ENCODE peak calls at places on chromosome 2, in seven cellular contexts. E is suprapubic skin, S is fibroblast of lung, T is astrocyte, A is SJSA1, H is body of pancreas, C is H7. J is an unnamed sample. For H3K36me3, the result is how much of the 10 kb centered on the place peaks cover.

GRCh38 chr2:38498039-38498438 is 104.7 kb downstream of the HNRNPLL start:
- DNase-seq in A (no peak), C (no peak), H (no peak), T (no peak), E (no peak), S (no peak), J (no peak)

GRCh38 chr2:56127773-56128170 is 56.0 kb upstream of the CCDC85A start:
- DNase-seq in C (no peak), E (no peak), A (no peak), S (no peak), H (no peak), T (no peak), J (no peak)

GRCh38 chr2:144330951-144331651 is 188.8 kb downstream of the ZEB2 start:
- DNase-seq in T (no peak), C (peak), A (peak), E (no peak), S (peak), H (no peak), J (no peak)

GRCh38 chr2:225756198-225756597 is 356.7 kb downstream of the NYAP2 start:
- DNase-seq in H (no peak), S (no peak), E (no peak), T (peak), A (peak), C (no peak), J (no peak)

GRCh38 chr2:200871151-200871550 is 6.7 kb upstream of the CLK1 start:
- DNase-seq in S (no peak), A (no peak), E (no peak), T (no peak), C (no peak), H (no peak), J (no peak)

GRCh38 chr2:16654775-16655456 is 10.7 kb downstream of the CYRIA start:
- DNase-seq in T (no peak), C (no peak), A (no peak), E (no peak), H (no peak), S (no peak), J (no peak)

GRCh38 chr2:71832388-71832787 is 315.3 kb downstream of the CYP26B1 start:
- DNase-seq in A (peak), E (no peak), C (no peak), H (no peak), T (no peak), S (no peak), J (no peak)

GRCh38 chr2:57806449-57806968 is 240.1 kb upstream of the VRK2 start:
- DNase-seq in S (no peak), A (no peak), C (no peak), E (no peak), H (no peak), T (no peak), J (no peak)

GRCh38 chr2:200985806-200986205 is 22.3 kb upstream of the ORC2 start:
- DNase-seq in A (no peak), E (no peak), S (peak), C (no peak), T (peak), H (no peak), J (peak)

GRCh38 chr2:51387235-51387634 is 355.3 kb upstream of the NRXN1 start:
- DNase-seq in S (peak), E (no peak), C (no peak), H (no peak), T (peak), A (no peak), J (peak)

GRCh38 chr2:33158482-33159003 is 211.8 kb downstream of the LTBP1 start:
- DNase-seq in H (no peak), S (peak), T (peak), C (no peak), E (no peak), A (peak), J (no peak)

GRCh38 chr2:108958002-108958401 is 31.0 kb downstream of the EDAR start:
- DNase-seq in E (no peak), S (no peak), A (no peak), C (no peak), H (no peak), T (no peak), J (no peak)

GRCh38 chr2:127305985-127306585 is 12.1 kb upstream of the ERCC3 start:
- DNase-seq in T (no peak), C (no peak), E (no peak), A (no peak), S (peak), H (no peak), J (no peak)

GRCh38 chr2:222622900-222623299 is 33.0 kb downstream of the FARSB start:
- DNase-seq in S (no peak), E (no peak), H (no peak), T (no peak), A (no peak), C (no peak), J (no peak)

GRCh38 chr2:222623756-222624309 is 32.1 kb downstream of the FARSB start:
- DNase-seq in E (no peak), S (no peak), T (no peak), C (no peak), A (no peak), H (no peak), J (no peak)

GRCh38 chr2:222627764-222628163 is 28.1 kb downstream of the FARSB start:
- DNase-seq in H (no peak), C (no peak), A (no peak), E (no peak), T (no peak), S (no peak), J (no peak)
- H3K36me3 ChIP-seq in H (under half), C (under half), A (half or more), E (half or more), T (half or more), S (under half), J (half or more)

GRCh38 chr2:102049756-102050443 is 58.1 kb downstream of the IL1R2 start:
- DNase-seq in T (no peak), E (no peak), H (peak), A (no peak), C (no peak), S (peak), J (peak)

GRCh38 chr2:102053096-102053495 is 61.3 kb downstream of the IL1R2 start:
- DNase-seq in A (no peak), T (no peak), E (no peak), H (no peak), C (no peak), S (no peak), J (no peak)

GRCh38 chr2:102050854-102051391 is 59.2 kb downstream of the IL1R2 start:
- DNase-seq in S (peak), A (no peak), T (peak), E (no peak), C (no peak), H (peak), J (peak)

GRCh38 chr2:102051659-102052366 is 60.1 kb downstream of the IL1R2 start:
- DNase-seq in E (no peak), C (no peak), A (no peak), H (no peak), S (peak), T (peak), J (peak)

DNA sequence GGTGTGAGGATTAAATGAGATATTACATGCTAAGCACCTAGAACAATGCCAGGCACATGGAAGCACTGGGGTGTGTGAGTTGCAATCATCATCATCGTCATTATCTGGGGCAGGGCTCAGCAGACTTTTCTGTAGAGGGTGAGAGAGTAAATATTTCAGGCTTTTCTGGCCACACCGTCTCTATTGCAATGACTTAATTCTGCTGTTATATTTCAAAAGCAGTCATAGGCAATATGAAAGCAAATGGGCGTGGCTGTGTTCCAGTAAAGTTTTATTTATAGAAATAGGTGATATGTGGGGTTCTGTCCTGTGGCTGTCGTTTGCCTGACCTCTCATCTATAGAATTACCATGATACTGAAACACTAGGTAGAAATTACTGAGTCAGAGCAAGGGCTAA is 60.6 kb downstream of the IL1R2 start:
- DNase-seq in S (no peak), A (no peak), C (no peak), E (no peak), H (no peak), T (no peak), J (no peak)
- H3K36me3 ChIP-seq in S (under half), A (under half), C (under half), E (under half), H (under half), T (under half), J (under half)

GRCh38 chr2:197399887-197400540 is 34.8 kb downstream of the SF3B1 start:
- DNase-seq in T (peak), E (no peak), S (no peak), A (no peak), C (no peak), H (no peak), J (no peak)

GRCh38 chr2:197405582-197405981 is 29.2 kb downstream of the SF3B1 start:
- DNase-seq in T (no peak), H (no peak), A (no peak), C (no peak), S (no peak), E (no peak), J (no peak)
- H3K36me3 ChIP-seq in T (half or more), H (under half), A (half or more), C (half or more), S (under half), E (half or more), J (half or more)

GRCh38 chr2:190988910-190989309 is 25.1 kb downstream of the STAT1 start:
- DNase-seq in A (no peak), E (no peak), S (no peak), T (no peak), C (no peak), H (no peak), J (no peak)
- H3K36me3 ChIP-seq in A (half or more), E (half or more), S (under half), T (half or more), C (under half), H (under half), J (half or more)

GRCh38 chr2:222621893-222622292 is 34.0 kb downstream of the FARSB start:
- DNase-seq in S (no peak), C (no peak), E (no peak), A (no peak), T (no peak), H (no peak), J (no peak)
- H3K36me3 ChIP-seq in S (under half), C (under half), E (half or more), A (half or more), T (under half), H (under half), J (half or more)

DNA sequence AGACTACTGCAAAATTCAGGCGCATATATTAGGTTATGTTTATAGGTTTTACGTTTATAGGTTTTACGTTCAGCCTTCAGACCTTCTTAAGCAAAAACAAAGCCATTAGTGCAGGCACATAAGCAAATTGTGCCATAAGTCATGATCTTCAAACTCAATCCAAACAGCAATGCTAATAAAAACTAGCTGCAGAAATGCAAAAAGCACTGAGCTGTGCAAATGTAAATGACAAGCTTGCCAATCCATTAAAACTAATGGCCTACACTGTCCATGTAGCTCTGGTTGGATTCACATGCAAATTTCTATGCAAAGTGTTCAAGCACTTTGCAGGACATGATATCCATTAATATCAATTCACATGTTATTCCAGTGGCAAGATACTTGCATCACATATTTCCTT is 50.9 kb downstream of the LRPPRC start:
- DNase-seq in A (no peak), E (no peak), S (no peak), H (no peak), T (no peak), C (no peak), J (no peak)
- H3K36me3 ChIP-seq in A (half or more), E (half or more), S (under half), H (under half), T (half or more), C (under half), J (half or more)

GRCh38 chr2:219209236-219209635 is 2.7 kb downstream of the ZFAND2B start:
- DNase-seq in E (no peak), C (no peak), T (no peak), S (no peak), H (no peak), A (no peak), J (no peak)

GRCh38 chr2:219206442-219207253 is at the start of gene ZFAND2B:
- DNase-seq in E (peak), A (peak), S (peak), C (peak), H (peak), T (peak), J (peak)

GRCh38 chr2:219209818-219210571 is 3.4 kb downstream of the ZFAND2B start:
- DNase-seq in H (no peak), T (no peak), C (no peak), E (no peak), A (no peak), S (no peak), J (no peak)

GRCh38 chr2:219207254-219207883 is 787 bp downstream of the ZFAND2B start:
- DNase-seq in S (no peak), E (no peak), T (no peak), A (peak), H (no peak), C (no peak), J (no peak)

GRCh38 chr2:219207884-219208740 is 1.5 kb downstream of the ZFAND2B start:
- DNase-seq in C (peak), H (no peak), E (no peak), S (peak), A (peak), T (peak), J (no peak)
- H3K36me3 ChIP-seq in C (under half), H (under half), E (under half), S (under half), A (half or more), T (under half), J (under half)

J was measured in MG63.